ENCODE peak calls at places on chromosomes 13 and 19, in four cellular contexts. One of them, this sample, is unnamed.

GRCh38 chr19:35166100-35167063 is 11.8 kb downstream of the FXYD5 start:
- DNase-seq in K562: peak
- DNase-seq in HepG2: no peak
- DNase-seq in GM12878: no peak
- DNase-seq in this sample: no peak

GRCh38 chr19:29079331-29079730 is 133.6 kb downstream of the UQCRFS1 start:
- DNase-seq in GM12878: no peak
- DNase-seq in HepG2: no peak
- DNase-seq in K562: no peak
- DNase-seq in this sample: no peak

GRCh38 chr13:82713681-82714405 is 1168.4 kb downstream of the SLITRK1 start:
- DNase-seq in HepG2: no peak
- DNase-seq in GM12878: no peak
- DNase-seq in K562: no peak
- DNase-seq in this sample: no peak

GRCh38 chr13:28394422-28394821 is 100.5 kb downstream of the FLT1 start:
- DNase-seq in HepG2: no peak
- DNase-seq in K562: no peak
- DNase-seq in GM12878: no peak
- DNase-seq in this sample: no peak

GRCh38 chr19:44072543-44073401 is 813 bp downstream of the ZNF284 start:
- DNase-seq in K562: no peak
- DNase-seq in HepG2: no peak
- DNase-seq in GM12878: no peak
- DNase-seq in this sample: peak

GRCh38 chr13:60329221-60329983 is 67.6 kb upstream of the TDRD3 start:
- DNase-seq in K562: peak
- DNase-seq in HepG2: peak
- DNase-seq in GM12878: peak
- DNase-seq in this sample: no peak

GRCh38 chr19:853014-853553 is 981 bp downstream of the ELANE start:
- DNase-seq in HepG2: no peak
- DNase-seq in GM12878: no peak
- DNase-seq in K562: no peak
- DNase-seq in this sample: no peak

GRCh38 chr13:93549326-93549855 is 322.8 kb downstream of the GPC6 start:
- DNase-seq in K562: no peak
- DNase-seq in GM12878: no peak
- DNase-seq in HepG2: no peak
- DNase-seq in this sample: no peak

GRCh38 chr13:46728777-46729176 is 68.2 kb downstream of the ESD start:
- DNase-seq in K562: peak
- DNase-seq in HepG2: peak
- DNase-seq in GM12878: no peak
- DNase-seq in this sample: peak

GRCh38 chr13:48727252-48728011 is 73.7 kb downstream of the CYSLTR2 start:
- DNase-seq in GM12878: no peak
- DNase-seq in HepG2: no peak
- DNase-seq in K562: no peak
- DNase-seq in this sample: no peak

GRCh38 chr19:15631817-15632216 is 8.9 kb upstream of the CYP4F3 start:
- DNase-seq in HepG2: peak
- DNase-seq in GM12878: peak
- DNase-seq in K562: peak
- DNase-seq in this sample: no peak

GRCh38 chr13:102012299-102013293 is 389.3 kb downstream of the FGF14 start:
- DNase-seq in HepG2: no peak
- DNase-seq in K562: no peak
- DNase-seq in GM12878: no peak
- DNase-seq in this sample: no peak

GRCh38 chr19:6011206-6011605 is 33.3 kb upstream of the RANBP3 start:
- DNase-seq in HepG2: no peak
- DNase-seq in K562: no peak
- DNase-seq in GM12878: no peak
- DNase-seq in this sample: no peak

GRCh38 chr19:6014551-6015135 is 36.7 kb upstream of the RANBP3 start:
- DNase-seq in GM12878: no peak
- DNase-seq in HepG2: no peak
- DNase-seq in K562: no peak
- DNase-seq in this sample: no peak

GRCh38 chr19:6010107-6010506 is 32.2 kb upstream of the RANBP3 start:
- DNase-seq in K562: no peak
- DNase-seq in HepG2: no peak
- DNase-seq in GM12878: no peak
- DNase-seq in this sample: no peak

GRCh38 chr19:6012416-6013170 is 34.7 kb upstream of the RANBP3 start:
- DNase-seq in HepG2: no peak
- DNase-seq in GM12878: no peak
- DNase-seq in K562: no peak
- DNase-seq in this sample: no peak

GRCh38 chr19:6011794-6012193 is 33.9 kb upstream of the RANBP3 start:
- DNase-seq in K562: no peak
- DNase-seq in HepG2: no peak
- DNase-seq in GM12878: no peak
- DNase-seq in this sample: no peak
- TF ChIP-seq MAX in K562: no peak
- TF ChIP-seq MAX in HepG2: no peak
- TF ChIP-seq MAX in GM12878: no peak
- TF ChIP-seq MAX in this sample: no peak

GRCh38 chr13:41627425-41627824 is 170.1 kb downstream of the RGCC start:
- DNase-seq in HepG2: no peak
- DNase-seq in GM12878: no peak
- DNase-seq in K562: no peak
- DNase-seq in this sample: no peak

GRCh38 chr13:41622545-41623429 is 165.4 kb downstream of the RGCC start:
- DNase-seq in GM12878: no peak
- DNase-seq in HepG2: no peak
- DNase-seq in K562: no peak
- DNase-seq in this sample: no peak

DNA sequence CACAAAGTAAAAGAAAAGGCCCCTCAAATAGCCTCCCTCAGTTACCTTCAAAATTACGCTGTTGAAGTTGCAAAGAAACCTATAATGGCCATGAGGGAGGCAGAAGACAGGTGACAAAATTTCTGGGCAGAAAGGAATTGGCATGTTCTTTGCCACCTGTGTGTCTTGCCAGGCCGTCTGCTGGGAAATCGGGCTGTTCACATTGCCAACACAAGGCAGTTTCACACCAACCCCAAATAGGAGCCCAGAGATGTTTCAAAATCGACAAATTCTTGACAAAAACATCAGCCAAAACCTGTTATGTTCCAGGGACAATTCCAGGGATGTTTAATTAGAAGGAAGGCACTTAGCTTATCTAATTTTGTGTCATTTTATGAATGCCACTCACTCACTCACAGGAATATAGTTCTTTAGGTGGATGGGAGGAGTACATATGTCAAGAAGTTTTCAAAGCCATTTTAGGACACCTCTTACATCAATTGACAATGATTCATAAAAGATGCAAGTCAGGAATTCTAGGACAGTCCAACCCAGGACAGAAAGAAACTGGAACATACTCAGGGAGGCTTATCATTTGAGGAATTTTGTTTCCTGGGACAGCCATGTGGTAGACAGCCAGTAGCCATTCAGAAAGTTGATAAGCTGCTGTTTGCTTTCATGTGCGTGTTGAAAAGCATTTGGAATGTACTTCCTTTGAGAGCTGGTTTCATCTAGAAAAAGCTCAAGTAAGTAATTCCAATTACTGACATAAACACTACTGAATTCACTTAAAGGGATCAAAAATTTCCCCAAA is 164.6 kb downstream of the RGCC start:
- DNase-seq in HepG2: peak
- DNase-seq in K562: no peak
- DNase-seq in GM12878: no peak
- DNase-seq in this sample: no peak
- TF ChIP-seq CHD4 in HepG2: no peak
- TF ChIP-seq CHD4 in K562: no peak
- TF ChIP-seq CHD4 in GM12878: no peak
- TF ChIP-seq CHD4 in this sample: no peak

GRCh38 chr19:5498817-5499535 is 43.8 kb downstream of the ZNRF4 start:
- DNase-seq in HepG2: no peak
- DNase-seq in GM12878: no peak
- DNase-seq in K562: no peak
- DNase-seq in this sample: no peak
- TF ChIP-seq MAX in HepG2: no peak
- TF ChIP-seq MAX in GM12878: no peak
- TF ChIP-seq MAX in K562: no peak
- TF ChIP-seq MAX in this sample: no peak

GRCh38 chr13:86567119-86567518 is 767.9 kb upstream of the SLITRK6 start:
- DNase-seq in K562: no peak
- DNase-seq in GM12878: no peak
- DNase-seq in HepG2: peak
- DNase-seq in this sample: no peak
- TF ChIP-seq CHD4 in K562: no peak
- TF ChIP-seq CHD4 in GM12878: no peak
- TF ChIP-seq CHD4 in HepG2: no peak
- TF ChIP-seq CHD4 in this sample: no peak

GRCh38 chr13:33152389-33152788 is 133.2 kb downstream of the STARD13 start:
- DNase-seq in K562: no peak
- DNase-seq in GM12878: no peak
- DNase-seq in HepG2: no peak
- DNase-seq in this sample: no peak
- TF ChIP-seq MAX in K562: no peak
- TF ChIP-seq MAX in GM12878: no peak
- TF ChIP-seq MAX in HepG2: no peak
- TF ChIP-seq MAX in this sample: no peak

DNA sequence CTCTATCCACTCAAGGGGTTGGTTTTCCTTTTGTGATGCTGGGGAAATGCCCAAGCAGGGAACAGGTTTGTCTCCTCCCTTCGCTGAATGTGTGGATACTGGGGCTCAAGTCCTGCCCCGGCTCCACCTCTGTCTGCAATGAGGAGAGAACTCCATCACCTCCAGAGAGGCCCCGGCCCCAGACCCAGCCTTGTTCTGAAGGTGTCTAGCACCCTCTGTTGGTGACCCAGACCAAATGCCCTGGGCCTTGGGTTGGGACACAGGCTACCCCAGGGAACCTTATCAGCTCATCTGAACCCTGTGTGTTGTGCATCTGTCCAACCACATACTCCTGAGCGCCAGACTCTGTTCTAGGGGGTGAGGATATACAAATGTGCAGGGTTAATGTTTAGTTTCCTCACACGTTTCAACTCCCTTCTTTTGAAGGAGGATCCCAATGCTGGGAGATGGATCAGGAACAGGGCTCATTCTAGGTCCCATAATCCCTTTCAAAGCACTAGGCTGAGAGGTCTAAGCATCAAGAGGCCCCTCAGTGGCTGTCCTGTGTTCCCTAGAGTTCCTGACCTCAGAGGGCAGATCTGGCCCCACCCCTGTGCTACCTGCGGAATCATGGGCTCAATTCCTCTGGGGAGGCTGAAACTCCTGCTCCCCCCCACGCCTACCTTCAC is 112.5 kb upstream of the SLC7A1 start:
- DNase-seq in HepG2: peak
- DNase-seq in K562: peak
- DNase-seq in GM12878: no peak
- DNase-seq in this sample: peak
- TF ChIP-seq CHD4 in HepG2: no peak
- TF ChIP-seq CHD4 in K562: no peak
- TF ChIP-seq CHD4 in GM12878: no peak
- TF ChIP-seq CHD4 in this sample: no peak

DNA sequence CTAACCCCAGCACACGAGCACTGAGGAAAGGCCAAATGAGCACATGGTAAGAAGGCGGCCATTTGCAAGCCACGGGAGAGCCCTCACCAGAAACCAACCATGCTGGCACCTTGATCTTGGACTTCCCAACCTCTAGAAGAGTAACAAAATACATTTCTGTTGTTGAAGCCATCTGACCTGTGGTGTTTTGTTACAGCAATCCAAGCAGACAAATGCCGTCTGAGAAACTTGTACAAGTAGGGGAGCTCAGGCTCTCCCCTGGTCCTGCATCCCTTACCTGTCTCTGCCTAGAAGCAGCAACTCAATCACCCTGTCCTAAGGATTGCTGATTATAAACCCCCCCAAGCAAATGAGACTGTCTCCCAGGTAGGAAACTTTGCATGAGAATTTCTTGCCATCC is 255.0 kb upstream of the MAB21L1 start:
- DNase-seq in HepG2: no peak
- DNase-seq in K562: no peak
- DNase-seq in GM12878: no peak
- DNase-seq in this sample: no peak
- TF ChIP-seq MAX in HepG2: no peak
- TF ChIP-seq MAX in K562: no peak
- TF ChIP-seq MAX in GM12878: no peak
- TF ChIP-seq MAX in this sample: no peak

DNA sequence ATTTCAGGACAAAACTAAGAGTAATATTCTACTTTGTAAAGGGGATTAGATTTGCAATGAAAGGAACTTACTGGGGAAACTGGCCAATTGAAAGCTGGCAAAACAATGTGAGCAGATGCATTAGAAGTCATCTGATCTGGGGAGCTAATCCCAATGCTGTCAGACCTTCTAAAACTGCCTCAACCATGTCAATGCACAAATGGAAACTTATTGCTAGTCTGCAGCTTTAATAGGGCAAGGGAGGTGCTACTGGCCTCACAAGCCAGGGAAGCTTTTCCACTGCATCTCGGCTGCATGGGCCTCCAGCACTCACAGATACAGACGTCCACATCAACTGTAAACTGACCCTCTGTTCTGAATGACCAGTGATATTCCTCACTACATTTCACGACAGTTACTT is 154.2 kb downstream of the LHFPL6 start:
- DNase-seq in HepG2: no peak
- DNase-seq in GM12878: no peak
- DNase-seq in K562: no peak
- DNase-seq in this sample: no peak
- TF ChIP-seq CHD4 in HepG2: no peak
- TF ChIP-seq CHD4 in GM12878: no peak
- TF ChIP-seq CHD4 in K562: no peak
- TF ChIP-seq CHD4 in this sample: no peak

DNA sequence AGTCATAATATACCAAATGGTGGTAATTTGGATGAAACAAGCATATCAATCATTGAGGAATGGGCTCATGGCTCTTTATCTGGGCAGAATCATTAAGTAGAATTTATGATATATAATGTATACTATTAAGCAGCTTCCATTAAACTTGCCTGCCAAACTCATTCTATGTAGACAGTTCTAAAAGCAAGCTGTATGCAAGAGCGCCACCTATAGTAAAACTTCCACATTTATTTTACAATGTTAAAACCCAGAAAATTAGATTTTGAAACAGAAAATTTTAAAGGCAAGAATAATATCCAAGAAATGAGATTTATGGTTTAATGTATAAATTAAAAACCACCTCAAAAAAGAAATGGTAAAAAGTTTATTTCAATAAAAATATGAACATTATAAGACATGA is 161.5 kb downstream of the MZT1 start:
- DNase-seq in HepG2: peak
- DNase-seq in K562: no peak
- DNase-seq in GM12878: no peak
- DNase-seq in this sample: peak
- TF ChIP-seq MAX in HepG2: no peak
- TF ChIP-seq MAX in K562: no peak
- TF ChIP-seq MAX in GM12878: no peak
- TF ChIP-seq MAX in this sample: no peak

DNA sequence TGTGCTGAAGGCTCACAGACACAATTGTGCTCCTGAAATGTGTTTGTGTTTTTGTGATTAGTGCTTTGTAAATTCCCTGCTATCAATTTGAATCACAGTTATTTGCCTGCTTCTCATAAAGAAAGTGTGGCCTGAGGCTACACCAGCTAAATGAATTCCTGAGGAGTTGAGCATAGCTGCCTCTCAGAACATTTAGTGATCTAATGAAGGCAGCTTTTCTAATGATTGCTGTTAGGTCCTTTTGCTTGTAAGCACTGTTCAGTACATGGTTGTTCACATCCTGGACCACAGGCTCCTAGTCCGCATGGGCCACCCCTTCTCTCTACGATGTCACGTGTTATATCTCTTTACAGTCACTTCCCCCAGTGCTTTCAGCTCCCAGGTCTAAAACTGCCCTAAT is 238.2 kb downstream of the B3GLCT start:
- DNase-seq in K562: no peak
- DNase-seq in GM12878: peak
- DNase-seq in HepG2: no peak
- DNase-seq in this sample: no peak
- TF ChIP-seq CHD4 in K562: no peak
- TF ChIP-seq CHD4 in GM12878: no peak
- TF ChIP-seq CHD4 in HepG2: no peak
- TF ChIP-seq CHD4 in this sample: no peak